ENCODE peak calls at places on chromosomes 13 and 19, in ten cellular contexts. J is astrocyte of the spinal cord, U is cardiac fibroblast, B is colonic mucosa, F is progenitor cell of endocrine pancreas, K is Peyer's patch, Z is transverse colon, R is heart right ventricle, A is epithelial cell of esophagus, M is breast epithelium. V is an unnamed sample.

GRCh38 chr19:38669532-38669931 is 22.1 kb downstream of the ACTN4 start:
- DNase-seq in J (no peak), U (no peak), B (no peak), F (no peak), K (no peak), Z (no peak), R (no peak), A (no peak), M (no peak), V (no peak)

GRCh38 chr13:55572862-55573261 is 1567.9 kb upstream of the PRR20A start:
- DNase-seq in J (no peak), U (no peak), B (no peak), F (no peak), K (no peak), Z (no peak), R (no peak), A (no peak), M (no peak), V (no peak)

GRCh38 chr19:55472463-55472862 is 4.0 kb upstream of the ZNF628 start:
- DNase-seq in J (peak), U (peak), B (no peak), F (no peak), K (no peak), Z (no peak), R (no peak), A (peak), M (no peak), V (no peak)

GRCh38 chr13:97224544-97225324 is 2.6 kb downstream of the MBNL2 start:
- DNase-seq in J (peak), U (peak), B (peak), F (no peak), K (peak), Z (peak), R (no peak), A (peak), M (peak), V (no peak)

GRCh38 chr19:38285567-38285966 is 18.5 kb upstream of the C19orf33 start:
- DNase-seq in J (no peak), U (no peak), B (no peak), F (no peak), K (no peak), Z (no peak), R (no peak), A (no peak), M (no peak), V (no peak)

GRCh38 chr19:15449620-15450527 is at the start of gene WIZ:
- DNase-seq in J (peak), U (peak), B (peak), F (peak), K (peak), Z (peak), R (peak), A (peak), M (peak), V (peak)

GRCh38 chr13:80337706-80338105 is 3.2 kb downstream of the SPRY2 start:
- DNase-seq in J (peak), U (peak), B (no peak), F (no peak), K (no peak), Z (no peak), R (no peak), A (peak), M (no peak), V (no peak)

GRCh38 chr13:31149604-31150003 is 12.1 kb downstream of the HSPH1 start:
- DNase-seq in J (no peak), U (no peak), B (no peak), F (no peak), K (no peak), Z (no peak), R (no peak), A (no peak), M (no peak), V (no peak)

GRCh38 chr13:24261566-24261965 is 47.8 kb upstream of the C1QTNF9 start:
- DNase-seq in J (no peak), U (peak), B (no peak), F (no peak), K (no peak), Z (no peak), R (no peak), A (no peak), M (no peak), V (no peak)

GRCh38 chr19:12034610-12035009 is 869 bp downstream of the ZNF433 start:
- DNase-seq in J (no peak), U (peak), B (no peak), F (no peak), K (no peak), Z (no peak), R (no peak), A (no peak), M (no peak), V (no peak)

GRCh38 chr13:113608246-113608635 is 23.7 kb downstream of the TFDP1 start:
- DNase-seq in J (no peak), U (no peak), B (no peak), F (no peak), K (no peak), Z (no peak), R (no peak), A (no peak), M (no peak), V (no peak)

GRCh38 chr13:111916201-111916600 is 150.7 kb upstream of the SOX1 start:
- DNase-seq in J (no peak), U (no peak), B (no peak), F (no peak), K (peak), Z (no peak), R (no peak), A (no peak), M (no peak), V (peak)

GRCh38 chr19:7748756-7749155 is 1.4 kb upstream of the CD209 start:
- DNase-seq in J (no peak), U (peak), B (no peak), F (no peak), K (no peak), Z (no peak), R (no peak), A (peak), M (peak), V (no peak)

GRCh38 chr13:110244926-110245325 is 62.0 kb downstream of the COL4A1 start:
- DNase-seq in J (no peak), U (no peak), B (no peak), F (no peak), K (no peak), Z (no peak), R (no peak), A (no peak), M (no peak), V (no peak)

GRCh38 chr19:39158646-39159260 is 33.2 kb downstream of the PAK4 start:
- DNase-seq in J (no peak), U (no peak), B (no peak), F (no peak), K (no peak), Z (no peak), R (no peak), A (no peak), M (no peak), V (no peak)

GRCh38 chr19:7140137-7140536 is 70.6 kb downstream of the ZNF557 start:
- DNase-seq in J (no peak), U (no peak), B (no peak), F (no peak), K (no peak), Z (no peak), R (no peak), A (no peak), M (no peak), V (no peak)

GRCh38 chr19:53659292-53659691 is 27.5 kb downstream of the DPRX start:
- DNase-seq in J (no peak), U (peak), B (no peak), F (peak), K (no peak), Z (no peak), R (no peak), A (peak), M (no peak), V (no peak)

GRCh38 chr19:33767898-33768413 is 28.7 kb upstream of the KCTD15 start:
- DNase-seq in J (peak), U (peak), B (no peak), F (peak), K (no peak), Z (no peak), R (no peak), A (peak), M (no peak), V (no peak)

GRCh38 chr13:31444266-31444862 is 244.6 kb downstream of the B3GLCT start:
- DNase-seq in J (no peak), U (peak), B (no peak), F (no peak), K (no peak), Z (no peak), R (peak), A (no peak), M (no peak), V (no peak)

GRCh38 chr19:10919352-10920287 is 8.8 kb downstream of the YIPF2 start:
- DNase-seq in J (no peak), U (no peak), B (no peak), F (no peak), K (no peak), Z (no peak), R (no peak), A (no peak), M (no peak), V (no peak)

GRCh38 chr13:72849571-72849970 is 67.6 kb downstream of the PIBF1 start:
- DNase-seq in J (peak), U (peak), B (no peak), F (no peak), K (no peak), Z (no peak), R (no peak), A (no peak), M (no peak), V (no peak)

GRCh38 chr19:34171539-34171876 is 796 bp upstream of the LSM14A start:
- DNase-seq in J (peak), U (no peak), B (no peak), F (no peak), K (no peak), Z (no peak), R (no peak), A (peak), M (no peak), V (no peak)

GRCh38 chr13:89204435-89204834 is 1533.3 kb downstream of the SLITRK5 start:
- DNase-seq in J (no peak), U (no peak), B (no peak), F (no peak), K (no peak), Z (no peak), R (no peak), A (no peak), M (no peak), V (no peak)

GRCh38 chr13:19781526-19781925 is 1.2 kb downstream of the PSPC1 start:
- DNase-seq in J (no peak), U (no peak), B (no peak), F (no peak), K (peak), Z (no peak), R (no peak), A (no peak), M (no peak), V (no peak)

GRCh38 chr19:3625996-3626472 is 556 bp downstream of the CACTIN start:
- DNase-seq in J (no peak), U (no peak), B (no peak), F (no peak), K (no peak), Z (no peak), R (no peak), A (peak), M (no peak), V (no peak)

GRCh38 chr19:35155441-35155840 is 906 bp downstream of the FXYD5 start:
- DNase-seq in J (no peak), U (no peak), B (no peak), F (no peak), K (no peak), Z (no peak), R (no peak), A (no peak), M (no peak), V (no peak)

GRCh38 chr19:51887522-51888498 is at the start of gene ZNF577:
- DNase-seq in J (peak), U (peak), B (peak), F (peak), K (peak), Z (peak), R (peak), A (peak), M (peak), V (peak)

GRCh38 chr13:45299194-45299593 is 41.8 kb downstream of the TPT1 start:
- DNase-seq in J (peak), U (peak), B (no peak), F (no peak), K (no peak), Z (no peak), R (no peak), A (no peak), M (no peak), V (no peak)

GRCh38 chr19:1290699-1291651 is 5.3 kb downstream of the EFNA2 start:
- DNase-seq in J (no peak), U (no peak), B (peak), F (no peak), K (peak), Z (peak), R (no peak), A (no peak), M (no peak), V (no peak)

GRCh38 chr19:7705387-7706187 is 3.7 kb upstream of the FCER2 start:
- DNase-seq in J (no peak), U (no peak), B (peak), F (no peak), K (peak), Z (peak), R (peak), A (no peak), M (no peak), V (no peak)

GRCh38 chr19:55116232-55117062 is 990 bp downstream of the PPP1R12C start:
- DNase-seq in J (peak), U (peak), B (peak), F (no peak), K (peak), Z (peak), R (peak), A (peak), M (no peak), V (no peak)

GRCh38 chr13:44758595-44759221 is 182.6 kb upstream of the TSC22D1 start:
- DNase-seq in J (peak), U (peak), B (peak), F (no peak), K (no peak), Z (peak), R (no peak), A (peak), M (no peak), V (no peak)

GRCh38 chr19:13964776-13965175 is 12.5 kb downstream of the DCAF15 start:
- DNase-seq in J (peak), U (no peak), B (no peak), F (no peak), K (no peak), Z (no peak), R (no peak), A (no peak), M (no peak), V (no peak)

GRCh38 chr13:44726214-44726613 is 150.1 kb upstream of the TSC22D1 start:
- DNase-seq in J (no peak), U (peak), B (no peak), F (no peak), K (no peak), Z (no peak), R (no peak), A (peak), M (no peak), V (no peak)

GRCh38 chr13:113863511-113864302 is at the start of gene GAS6:
- DNase-seq in J (peak), U (peak), B (peak), F (peak), K (peak), Z (peak), R (peak), A (peak), M (peak), V (peak)

GRCh38 chr19:17232258-17232657 is 6.2 kb downstream of the OCEL1 start:
- DNase-seq in J (no peak), U (no peak), B (no peak), F (no peak), K (no peak), Z (no peak), R (no peak), A (no peak), M (no peak), V (no peak)

GRCh38 chr13:108663710-108664109 is 34.3 kb downstream of the MYO16 start:
- DNase-seq in J (no peak), U (no peak), B (no peak), F (no peak), K (no peak), Z (no peak), R (no peak), A (no peak), M (no peak), V (no peak)

GRCh38 chr13:76038920-76039716 is 403.0 kb downstream of the LMO7 start:
- DNase-seq in J (no peak), U (no peak), B (no peak), F (no peak), K (no peak), Z (no peak), R (no peak), A (peak), M (no peak), V (no peak)

GRCh38 chr19:12833747-12834417 is 497 bp downstream of the RTBDN start:
- DNase-seq in J (no peak), U (peak), B (peak), F (peak), K (no peak), Z (peak), R (peak), A (peak), M (no peak), V (no peak)

GRCh38 chr19:58563823-58564222 is 5.4 kb upstream of the UBE2M start:
- DNase-seq in J (no peak), U (no peak), B (no peak), F (no peak), K (peak), Z (no peak), R (no peak), A (no peak), M (peak), V (no peak)

GRCh38 chr13:49561064-49561410 is 24.3 kb downstream of the RCBTB1 start:
- DNase-seq in J (no peak), U (peak), B (no peak), F (no peak), K (no peak), Z (no peak), R (no peak), A (no peak), M (no peak), V (no peak)

GRCh38 chr13:49563513-49563912 is 21.8 kb downstream of the RCBTB1 start:
- DNase-seq in J (no peak), U (peak), B (no peak), F (no peak), K (no peak), Z (no peak), R (no peak), A (peak), M (no peak), V (no peak)

GRCh38 chr13:49559006-49559405 is 26.4 kb downstream of the RCBTB1 start:
- DNase-seq in J (no peak), U (no peak), B (no peak), F (no peak), K (no peak), Z (no peak), R (no peak), A (no peak), M (no peak), V (no peak)

GRCh38 chr13:49560270-49561063 is 24.9 kb downstream of the RCBTB1 start:
- DNase-seq in J (peak), U (peak), B (no peak), F (peak), K (no peak), Z (peak), R (no peak), A (peak), M (no peak), V (no peak)
- TF ChIP-seq CTCF in J (peak), U (peak), B (no peak), F (peak), K (no peak), Z (peak), R (peak), A (peak), M (no peak), V (peak)

DNA sequence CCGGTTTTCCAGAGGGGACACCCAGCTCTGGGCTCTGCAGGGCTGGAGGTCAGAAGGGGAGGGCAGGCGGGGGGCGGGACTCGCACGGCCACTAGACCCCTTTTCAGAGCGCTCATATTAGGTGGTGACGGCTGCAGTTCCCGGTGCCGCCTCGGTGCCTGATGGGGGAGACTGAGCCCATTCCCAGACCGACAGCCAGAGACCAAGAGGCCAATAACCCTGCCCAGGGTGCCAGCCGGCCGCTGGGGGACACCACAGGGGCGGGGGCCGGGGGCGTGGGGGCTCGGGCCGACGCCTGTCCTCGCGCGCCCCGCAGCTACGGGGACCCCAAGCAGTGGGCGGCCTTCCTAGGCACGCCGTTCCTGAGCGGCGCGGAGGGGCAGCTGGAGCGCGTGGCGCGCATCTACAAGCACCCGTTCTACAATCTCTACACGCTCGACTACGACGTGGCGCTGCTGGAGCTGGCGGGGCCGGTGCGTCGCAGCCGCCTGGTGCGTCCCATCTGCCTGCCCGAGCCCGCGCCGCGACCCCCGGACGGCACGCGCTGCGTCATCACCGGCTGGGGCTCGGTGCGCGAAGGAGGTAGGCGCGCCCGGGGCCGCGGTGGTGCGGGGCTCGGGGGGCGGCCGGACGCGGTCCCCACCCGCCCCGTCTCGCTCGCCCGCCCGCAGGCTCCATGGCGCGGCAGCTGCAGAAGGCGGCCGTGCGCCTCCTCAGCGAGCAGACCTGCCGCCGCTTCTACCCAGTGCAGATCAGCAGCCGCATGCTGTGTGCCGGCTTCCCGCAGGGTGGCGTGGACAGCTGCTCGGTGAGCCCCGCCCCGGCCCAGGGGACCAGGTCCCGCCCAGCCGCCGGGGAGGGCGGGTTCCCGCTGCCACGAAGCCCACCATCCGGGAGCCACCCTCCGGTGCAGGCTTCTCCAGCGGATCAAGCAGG is 2.4 kb downstream of the TIMM13 start:
- DNase-seq in J (peak), U (peak), B (no peak), F (peak), K (no peak), Z (no peak), R (peak), A (peak), M (no peak), V (peak)
- TF ChIP-seq CTCF in J (peak), U (peak), B (no peak), F (peak), K (no peak), Z (peak), R (peak), A (peak), M (no peak), V (peak)

GRCh38 chr19:45591004-45591637 is 6.5 kb upstream of the OPA3 start:
- DNase-seq in J (peak), U (no peak), B (peak), F (peak), K (peak), Z (peak), R (no peak), A (peak), M (peak), V (no peak)
- TF ChIP-seq CTCF in J (peak), U (no peak), B (peak), F (peak), K (no peak), Z (peak), R (peak), A (peak), M (no peak), V (peak)

GRCh38 chr19:47227347-47228167 is 3.4 kb downstream of the BBC3 start:
- DNase-seq in J (peak), U (peak), B (peak), F (peak), K (peak), Z (peak), R (peak), A (peak), M (peak), V (peak)

GRCh38 chr19:47228168-47228936 is 2.6 kb downstream of the BBC3 start:
- DNase-seq in J (peak), U (peak), B (peak), F (peak), K (peak), Z (peak), R (peak), A (peak), M (peak), V (no peak)

GRCh38 chr19:47226426-47227346 is 4.3 kb downstream of the BBC3 start:
- DNase-seq in J (peak), U (peak), B (peak), F (no peak), K (peak), Z (peak), R (peak), A (peak), M (peak), V (no peak)

GRCh38 chr19:47228937-47229673 is 1.9 kb downstream of the BBC3 start:
- DNase-seq in J (peak), U (peak), B (peak), F (no peak), K (peak), Z (peak), R (no peak), A (peak), M (no peak), V (no peak)

GRCh38 chr19:47225746-47226425 is 5.1 kb downstream of the BBC3 start:
- DNase-seq in J (peak), U (peak), B (peak), F (peak), K (peak), Z (peak), R (peak), A (peak), M (peak), V (peak)
- TF ChIP-seq CTCF in J (peak), U (peak), B (no peak), F (peak), K (peak), Z (peak), R (peak), A (no peak), M (peak), V (peak)

GRCh38 chr19:18903146-18904056 is 7.4 kb upstream of the CERS1 start:
- DNase-seq in J (no peak), U (no peak), B (no peak), F (no peak), K (no peak), Z (no peak), R (no peak), A (no peak), M (no peak), V (no peak)
- TF ChIP-seq CTCF in J (no peak), U (no peak), B (no peak), F (no peak), K (no peak), Z (no peak), R (no peak), A (no peak), M (no peak), V (no peak)